ENCODE peak calls at places on chromosomes 12 and 14, in five cellular contexts. One of them, this sample, is unnamed.

GRCh38 chr14:52069617-52070431 is 965 bp upstream of the NID2 start:
- DNase-seq in mesendoderm: peak; percentile 55
- DNase-seq in PC-3: no peak
- DNase-seq in aorta: peak; percentile 82
- DNase-seq in fibroblast of lung: peak; percentile 69
- DNase-seq in this sample: no peak

GRCh38 chr12:52990206-52990605 is 16.1 kb upstream of the EIF4B start:
- DNase-seq in fibroblast of lung: no peak
- DNase-seq in PC-3: no peak
- DNase-seq in mesendoderm: no peak
- DNase-seq in aorta: peak; percentile 22
- DNase-seq in this sample: no peak

GRCh38 chr14:32417956-32418552 is 89.0 kb downstream of the AKAP6 start:
- DNase-seq in PC-3: peak; percentile 82
- DNase-seq in aorta: no peak
- DNase-seq in fibroblast of lung: peak; percentile 64
- DNase-seq in mesendoderm: no peak
- DNase-seq in this sample: peak; percentile 24

GRCh38 chr14:48584031-48584430 is 908.6 kb upstream of the MDGA2 start:
- DNase-seq in fibroblast of lung: peak; percentile 24
- DNase-seq in PC-3: peak; percentile 42
- DNase-seq in mesendoderm: no peak
- DNase-seq in aorta: no peak
- DNase-seq in this sample: no peak

GRCh38 chr12:112344220-112344619 is 38.0 kb downstream of the HECTD4 start:
- DNase-seq in mesendoderm: no peak
- DNase-seq in fibroblast of lung: no peak
- DNase-seq in aorta: no peak
- DNase-seq in PC-3: no peak
- DNase-seq in this sample: no peak

GRCh38 chr14:100779691-100780080 is 46.2 kb upstream of the MEG3 start:
- DNase-seq in fibroblast of lung: no peak
- DNase-seq in aorta: peak; percentile 63
- DNase-seq in mesendoderm: no peak
- DNase-seq in PC-3: no peak
- DNase-seq in this sample: no peak

GRCh38 chr12:130838284-130838950 is 633 bp downstream of the STX2 start:
- DNase-seq in fibroblast of lung: no peak
- DNase-seq in aorta: peak; percentile 83
- DNase-seq in PC-3: peak; percentile 46
- DNase-seq in mesendoderm: peak; percentile 42
- DNase-seq in this sample: peak; percentile 78

GRCh38 chr12:60071759-60072191 is 475.9 kb downstream of the SLC16A7 start:
- DNase-seq in fibroblast of lung: no peak
- DNase-seq in PC-3: peak; percentile 81
- DNase-seq in aorta: no peak
- DNase-seq in mesendoderm: no peak
- DNase-seq in this sample: no peak

GRCh38 chr14:104863131-104863862 is 1.8 kb upstream of the CEP170B start:
- DNase-seq in fibroblast of lung: no peak
- DNase-seq in aorta: peak; percentile 27
- DNase-seq in mesendoderm: no peak
- DNase-seq in PC-3: no peak
- DNase-seq in this sample: no peak

GRCh38 chr12:6097384-6097783 is 27.1 kb downstream of the VWF start:
- DNase-seq in PC-3: peak; percentile 75
- DNase-seq in aorta: no peak
- DNase-seq in mesendoderm: no peak
- DNase-seq in fibroblast of lung: no peak
- DNase-seq in this sample: no peak

GRCh38 chr12:24948816-24949722 is at the start of gene BCAT1:
- DNase-seq in aorta: peak; percentile 92
- DNase-seq in mesendoderm: peak; percentile 95
- DNase-seq in fibroblast of lung: peak; percentile 86
- DNase-seq in PC-3: no peak
- DNase-seq in this sample: peak; percentile 81

GRCh38 chr14:98077176-98077575 is 1194.8 kb downstream of the BCL11B start:
- DNase-seq in PC-3: no peak
- DNase-seq in aorta: no peak
- DNase-seq in fibroblast of lung: no peak
- DNase-seq in mesendoderm: no peak
- DNase-seq in this sample: no peak

GRCh38 chr14:104291123-104292000 is 153.0 kb downstream of the KIF26A start:
- DNase-seq in fibroblast of lung: no peak
- DNase-seq in mesendoderm: peak; percentile 76
- DNase-seq in PC-3: peak; percentile 9
- DNase-seq in aorta: peak; percentile 63
- DNase-seq in this sample: no peak

GRCh38 chr14:61638595-61639391 is 56.5 kb upstream of the HIF1A start:
- DNase-seq in aorta: no peak
- DNase-seq in fibroblast of lung: peak; percentile 85
- DNase-seq in mesendoderm: no peak
- DNase-seq in PC-3: peak; percentile 92
- DNase-seq in this sample: no peak

GRCh38 chr14:53327716-53328115 is 174.6 kb upstream of the DDHD1 start:
- DNase-seq in PC-3: peak; percentile 87
- DNase-seq in mesendoderm: peak; percentile 89
- DNase-seq in aorta: no peak
- DNase-seq in fibroblast of lung: peak; percentile 81
- DNase-seq in this sample: no peak

GRCh38 chr12:39236994-39237393 is 205.9 kb downstream of the KIF21A start:
- DNase-seq in PC-3: peak; percentile 96
- DNase-seq in fibroblast of lung: peak; percentile 16
- DNase-seq in mesendoderm: no peak
- DNase-seq in aorta: no peak
- DNase-seq in this sample: no peak

GRCh38 chr14:30440986-30441385 is 118.0 kb upstream of the G2E3 start:
- DNase-seq in mesendoderm: no peak
- DNase-seq in fibroblast of lung: no peak
- DNase-seq in PC-3: no peak
- DNase-seq in aorta: no peak
- DNase-seq in this sample: no peak

GRCh38 chr12:103855036-103855712 is 14.1 kb upstream of the NT5DC3 start:
- DNase-seq in PC-3: peak; percentile 46
- DNase-seq in fibroblast of lung: peak; percentile 70
- DNase-seq in mesendoderm: no peak
- DNase-seq in aorta: no peak
- DNase-seq in this sample: no peak

GRCh38 chr12:19196959-19197630 is 67.6 kb downstream of the PLEKHA5 start:
- DNase-seq in fibroblast of lung: peak; percentile 38
- DNase-seq in mesendoderm: peak; percentile 71
- DNase-seq in PC-3: no peak
- DNase-seq in aorta: no peak
- DNase-seq in this sample: no peak

GRCh38 chr12:55626154-55626553 is 10.5 kb upstream of the OR10P1 start:
- DNase-seq in mesendoderm: no peak
- DNase-seq in aorta: no peak
- DNase-seq in fibroblast of lung: no peak
- DNase-seq in PC-3: no peak
- DNase-seq in this sample: no peak

GRCh38 chr12:108822458-108823205 is 34.8 kb downstream of the SSH1 start:
- DNase-seq in mesendoderm: peak; percentile 66
- DNase-seq in PC-3: no peak
- DNase-seq in fibroblast of lung: no peak
- DNase-seq in aorta: no peak
- DNase-seq in this sample: no peak

GRCh38 chr12:68785358-68785757 is 22.6 kb upstream of the MDM2 start:
- DNase-seq in mesendoderm: no peak
- DNase-seq in fibroblast of lung: peak; percentile 39
- DNase-seq in aorta: no peak
- DNase-seq in PC-3: peak; percentile 9
- DNase-seq in this sample: no peak

GRCh38 chr12:52202361-52203078 is 10.7 kb upstream of the KRT80 start:
- DNase-seq in mesendoderm: peak; percentile 37
- DNase-seq in fibroblast of lung: no peak
- DNase-seq in aorta: peak; percentile 76
- DNase-seq in PC-3: no peak
- DNase-seq in this sample: no peak

GRCh38 chr12:127579446-127579845 is 687.5 kb upstream of the TMEM132C start:
- DNase-seq in aorta: no peak
- DNase-seq in mesendoderm: no peak
- DNase-seq in fibroblast of lung: no peak
- DNase-seq in PC-3: no peak
- DNase-seq in this sample: no peak

GRCh38 chr12:106249411-106250135 is 1.8 kb upstream of the CKAP4 start:
- DNase-seq in PC-3: no peak
- DNase-seq in fibroblast of lung: no peak
- DNase-seq in mesendoderm: no peak
- DNase-seq in aorta: no peak
- DNase-seq in this sample: no peak

GRCh38 chr12:121755591-121755990 is 37.9 kb downstream of the RHOF start:
- DNase-seq in fibroblast of lung: no peak
- DNase-seq in PC-3: no peak
- DNase-seq in mesendoderm: no peak
- DNase-seq in aorta: no peak
- DNase-seq in this sample: no peak

GRCh38 chr14:93155667-93156066 is 29.0 kb downstream of the MOAP1 start:
- DNase-seq in aorta: no peak
- DNase-seq in mesendoderm: no peak
- DNase-seq in fibroblast of lung: no peak
- DNase-seq in PC-3: peak; percentile 73
- DNase-seq in this sample: no peak
- H3K4me3 ChIP-seq in aorta: no peak overlapping the region
- H3K4me3 ChIP-seq in mesendoderm: no peak overlapping the region
- H3K4me3 ChIP-seq in fibroblast of lung: no peak overlapping the region
- H3K4me3 ChIP-seq in PC-3: no peak overlapping the region
- H3K4me3 ChIP-seq in this sample: no peak overlapping the region

GRCh38 chr12:92259852-92260251 is 114.2 kb upstream of the BTG1 start:
- DNase-seq in mesendoderm: no peak
- DNase-seq in PC-3: no peak
- DNase-seq in fibroblast of lung: no peak
- DNase-seq in aorta: no peak
- DNase-seq in this sample: no peak

GRCh38 chr12:92257261-92257660 is 111.6 kb upstream of the BTG1 start:
- DNase-seq in fibroblast of lung: no peak
- DNase-seq in aorta: no peak
- DNase-seq in mesendoderm: no peak
- DNase-seq in PC-3: peak; percentile 3
- DNase-seq in this sample: no peak

GRCh38 chr12:92253301-92253700 is 107.7 kb upstream of the BTG1 start:
- DNase-seq in mesendoderm: no peak
- DNase-seq in aorta: no peak
- DNase-seq in fibroblast of lung: no peak
- DNase-seq in PC-3: peak; percentile 14
- DNase-seq in this sample: no peak

GRCh38 chr12:92259291-92259690 is 113.6 kb upstream of the BTG1 start:
- DNase-seq in mesendoderm: no peak
- DNase-seq in PC-3: no peak
- DNase-seq in fibroblast of lung: no peak
- DNase-seq in aorta: no peak
- DNase-seq in this sample: no peak

DNA sequence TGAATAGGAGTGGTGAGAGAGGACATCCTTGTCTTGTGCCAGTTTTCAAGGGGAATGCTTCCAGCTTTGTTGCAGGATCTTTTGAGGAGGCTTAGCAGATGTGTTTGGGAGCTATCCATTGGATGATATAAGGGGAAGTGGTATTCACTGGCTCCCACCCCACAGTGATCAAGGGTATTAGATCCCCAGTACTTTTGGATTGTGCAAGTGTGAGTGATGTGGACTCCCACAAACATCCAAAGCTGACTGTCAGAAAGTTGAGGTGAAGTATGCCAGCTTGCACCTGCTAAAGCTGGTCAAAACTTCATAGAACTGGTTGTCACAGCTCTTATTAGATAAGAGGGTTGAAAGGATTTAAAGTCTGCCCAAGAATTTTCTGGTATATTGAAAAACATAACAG is 110.1 kb upstream of the BTG1 start:
- DNase-seq in mesendoderm: no peak
- DNase-seq in aorta: no peak
- DNase-seq in fibroblast of lung: no peak
- DNase-seq in PC-3: no peak
- DNase-seq in this sample: no peak
- H3K4me3 ChIP-seq in mesendoderm: no peak overlapping the region
- H3K4me3 ChIP-seq in aorta: no peak overlapping the region
- H3K4me3 ChIP-seq in fibroblast of lung: no peak overlapping the region
- H3K4me3 ChIP-seq in PC-3: no peak overlapping the region
- H3K4me3 ChIP-seq in this sample: no peak overlapping the region

DNA sequence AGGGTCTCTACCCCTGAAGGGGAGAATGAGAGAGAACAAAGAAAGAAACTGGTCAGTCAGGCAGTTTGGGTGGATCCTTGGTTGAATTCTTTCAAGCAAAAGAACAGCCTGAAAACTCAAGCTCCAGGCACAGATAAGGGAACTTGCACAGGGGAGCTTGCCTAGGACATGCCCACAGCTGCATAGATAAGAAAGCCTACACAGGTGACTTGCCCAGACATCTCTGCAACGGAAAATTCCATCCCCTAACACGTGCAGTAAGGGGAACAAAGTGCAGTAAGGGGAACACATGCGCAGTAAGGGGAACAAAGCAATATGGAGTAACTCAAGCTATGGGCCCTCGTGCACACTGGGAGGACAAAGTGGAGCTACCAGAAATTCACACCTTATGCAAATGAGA is 540.1 kb upstream of the MIS18BP1 start:
- DNase-seq in fibroblast of lung: no peak
- DNase-seq in aorta: no peak
- DNase-seq in mesendoderm: peak; percentile 11
- DNase-seq in PC-3: no peak
- DNase-seq in this sample: no peak
- H3K4me3 ChIP-seq in fibroblast of lung: no peak overlapping the region
- H3K4me3 ChIP-seq in aorta: no peak overlapping the region
- H3K4me3 ChIP-seq in mesendoderm: no peak overlapping the region
- H3K4me3 ChIP-seq in PC-3: no peak overlapping the region
- H3K4me3 ChIP-seq in this sample: no peak overlapping the region

GRCh38 chr14:81309511-81309910 is 88.8 kb upstream of the GTF2A1 start:
- DNase-seq in PC-3: no peak
- DNase-seq in fibroblast of lung: no peak
- DNase-seq in aorta: no peak
- DNase-seq in mesendoderm: no peak
- DNase-seq in this sample: no peak

GRCh38 chr14:81301813-81302212 is 81.1 kb upstream of the GTF2A1 start:
- DNase-seq in aorta: no peak
- DNase-seq in mesendoderm: no peak
- DNase-seq in PC-3: no peak
- DNase-seq in fibroblast of lung: no peak
- DNase-seq in this sample: no peak

GRCh38 chr14:81302613-81303012 is 81.9 kb upstream of the GTF2A1 start:
- DNase-seq in mesendoderm: peak; percentile 57
- DNase-seq in aorta: no peak
- DNase-seq in PC-3: no peak
- DNase-seq in fibroblast of lung: no peak
- DNase-seq in this sample: no peak

GRCh38 chr14:81303258-81303935 is 82.6 kb upstream of the GTF2A1 start:
- DNase-seq in aorta: no peak
- DNase-seq in mesendoderm: no peak
- DNase-seq in PC-3: peak; percentile 97
- DNase-seq in fibroblast of lung: no peak
- DNase-seq in this sample: peak; percentile 70

DNA sequence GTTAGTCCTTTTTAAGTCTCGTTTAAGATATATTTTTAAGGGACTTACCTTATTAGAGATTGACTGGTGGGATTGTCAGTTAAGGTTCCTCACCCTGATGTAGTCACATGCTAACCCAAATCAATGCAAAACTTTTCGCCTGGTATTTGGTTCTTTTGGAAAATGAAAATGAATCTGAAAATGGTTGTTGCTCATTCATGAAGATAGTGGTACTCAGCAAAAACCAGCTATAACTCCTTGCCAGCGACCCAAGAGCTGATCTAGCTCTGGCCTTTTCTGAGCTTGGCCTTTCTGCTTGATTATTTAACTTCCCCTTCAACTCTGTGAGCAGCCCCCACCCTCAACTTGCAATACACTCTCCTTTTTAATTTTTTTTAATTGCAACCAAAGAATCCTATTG is 85.0 kb upstream of the GTF2A1 start:
- DNase-seq in PC-3: no peak
- DNase-seq in mesendoderm: no peak
- DNase-seq in aorta: no peak
- DNase-seq in fibroblast of lung: no peak
- DNase-seq in this sample: no peak
- H3K4me3 ChIP-seq in PC-3: no peak overlapping the region
- H3K4me3 ChIP-seq in mesendoderm: no peak overlapping the region
- H3K4me3 ChIP-seq in aorta: no peak overlapping the region
- H3K4me3 ChIP-seq in fibroblast of lung: no peak overlapping the region
- H3K4me3 ChIP-seq in this sample: no peak overlapping the region